ENCODE peak calls at places on chromosomes 4 and X, in ten cellular contexts. E is endothelial cell, Q is foreskin keratinocyte, O is sigmoid colon, A is AG20443, B is Caki2, H is AG04449, T is AG09319, M is LNCaP clone FGC, V is IMR-90. P is an unnamed sample.

GRCh38 chr4:147103403-147103946 is 157.8 kb upstream of the TTC29 start:
- DNase-seq in V (peak; percentile 99), A (peak; percentile 92), M (no peak), O (peak; percentile 71), B (peak; percentile 89), T (peak; percentile 85), Q (peak; percentile 40), E (no peak), H (peak; percentile 91), P (peak; percentile 97)

GRCh38 chr4:166435449-166435848 is 562.4 kb downstream of the TLL1 start:
- DNase-seq in M (no peak), O (no peak), Q (peak; percentile 91), T (no peak), E (no peak), V (peak; percentile 12), H (peak; percentile 88), A (no peak), B (no peak), P (peak; percentile 40)

GRCh38 chrX:155997436-155997835 is at the start of gene IL9R:
- DNase-seq in V (no peak), Q (no peak), B (no peak), A (no peak), O (no peak), M (no peak), H (no peak), E (no peak), T (no peak), P (no peak)

GRCh38 chr4:681736-682451 is 7.1 kb downstream of the SLC49A3 start:
- DNase-seq in H (no peak), O (peak; percentile 77), M (peak; percentile 67), E (no peak), A (no peak), B (peak; percentile 44), V (no peak), T (no peak), Q (no peak), P (no peak)

GRCh38 chrX:8783100-8784098 is 17.8 kb downstream of the FAM9A start:
- DNase-seq in A (peak; percentile 52), T (no peak), E (peak; percentile 5), H (no peak), B (no peak), O (no peak), Q (no peak), M (no peak), V (peak; percentile 4), P (no peak)

GRCh38 chr4:1289232-1290164 is at the start of gene MAEA:
- DNase-seq in T (peak; percentile 86), A (peak; percentile 100), O (peak; percentile 98), E (peak; percentile 97), B (peak; percentile 94), M (peak; percentile 89), H (peak; percentile 63), V (peak; percentile 95), Q (peak; percentile 85), P (peak; percentile 78)

GRCh38 chrX:84715315-84715714 is 213.1 kb upstream of the HDX start:
- DNase-seq in T (no peak), H (no peak), A (no peak), M (no peak), B (no peak), O (no peak), V (no peak), E (no peak), Q (no peak), P (no peak)

GRCh38 chr4:152112116-152112515 is 351.3 kb upstream of the GATB start:
- DNase-seq in H (no peak), V (no peak), T (no peak), M (no peak), B (no peak), E (no peak), A (no peak), Q (no peak), O (no peak), P (no peak)

GRCh38 chr4:54098375-54098774 is 1.6 kb upstream of the GSX2 start:
- DNase-seq in A (no peak), M (no peak), Q (no peak), V (no peak), E (no peak), H (no peak), B (no peak), O (no peak), T (no peak), P (no peak)

GRCh38 chr4:2364654-2365053 is 53.8 kb downstream of the ZFYVE28 start:
- DNase-seq in A (peak; percentile 86), E (no peak), T (peak; percentile 27), M (no peak), V (no peak), Q (peak; percentile 2), O (peak; percentile 73), H (no peak), B (no peak), P (peak; percentile 4)

GRCh38 chrX:129145898-129146297 is 377.4 kb downstream of the SMARCA1 start:
- DNase-seq in O (no peak), E (no peak), H (no peak), V (no peak), T (no peak), Q (no peak), A (no peak), B (no peak), M (no peak), P (no peak)

P was measured in BJ.